ENCODE peak calls at places on chromosomes 13 and 19, in seven cellular contexts. T, U, S, E, O, D and Z are unnamed samples.

GRCh38 chr13:59261928-59262488 is 901.7 kb downstream of the DIAPH3 start:
- DNase-seq in T (peak), U (no peak), S (peak), E (peak), O (no peak), D (no peak), Z (peak)

GRCh38 chr19:9968820-9969687 is 32.7 kb upstream of the OLFM2 start:
- DNase-seq in T (no peak), U (no peak), S (no peak), E (no peak), O (no peak), D (no peak), Z (no peak)

GRCh38 chr19:57269515-57270250 is 10.6 kb upstream of the ZNF460 start:
- DNase-seq in T (peak), U (no peak), S (no peak), E (peak), O (peak), D (peak), Z (no peak)

GRCh38 chr13:48798180-48798579 is 144.5 kb downstream of the CYSLTR2 start:
- DNase-seq in T (no peak), U (no peak), S (no peak), E (no peak), O (no peak), D (no peak), Z (no peak)

GRCh38 chr19:38105574-38105973 is 118.4 kb downstream of the DPF1 start:
- DNase-seq in T (no peak), U (no peak), S (no peak), E (no peak), O (no peak), D (no peak), Z (no peak)

GRCh38 chr13:105518086-105518485 is 1017.4 kb downstream of the EFNB2 start:
- DNase-seq in T (peak), U (no peak), S (no peak), E (no peak), O (no peak), D (no peak), Z (no peak)

GRCh38 chr13:110344320-110344719 is 37.2 kb downstream of the COL4A2 start:
- DNase-seq in T (no peak), U (no peak), S (no peak), E (no peak), O (no peak), D (no peak), Z (no peak)

GRCh38 chr19:41548954-41549688 is 26.8 kb upstream of the CEACAM21 start:
- DNase-seq in T (no peak), U (no peak), S (no peak), E (no peak), O (no peak), D (no peak), Z (no peak)

GRCh38 chr13:45607931-45608330 is 7.6 kb downstream of the ERICH6B start:
- DNase-seq in T (no peak), U (no peak), S (no peak), E (no peak), O (no peak), D (no peak), Z (no peak)

GRCh38 chr19:1395194-1396018 is 5.9 kb downstream of the GAMT start:
- DNase-seq in T (no peak), U (no peak), S (no peak), E (no peak), O (no peak), D (peak), Z (no peak)

GRCh38 chr19:14381689-14382474 is 638 bp downstream of the ADGRE5 start:
- DNase-seq in T (peak), U (no peak), S (no peak), E (peak), O (no peak), D (no peak), Z (peak)

GRCh38 chr19:33724021-33724722 is 72.5 kb upstream of the KCTD15 start:
- DNase-seq in T (no peak), U (no peak), S (no peak), E (no peak), O (no peak), D (no peak), Z (no peak)

GRCh38 chr19:44677019-44677809 is 5.9 kb downstream of the CEACAM19 start:
- DNase-seq in T (peak), U (no peak), S (no peak), E (peak), O (no peak), D (peak), Z (peak)

GRCh38 chr19:19637523-19638251 is 5.8 kb downstream of the GMIP start:
- DNase-seq in T (no peak), U (no peak), S (no peak), E (no peak), O (no peak), D (no peak), Z (no peak)

GRCh38 chr19:7914598-7915045 is at the start of gene TGFBR3L:
- DNase-seq in T (no peak), U (no peak), S (no peak), E (no peak), O (no peak), D (no peak), Z (no peak)

GRCh38 chr19:43768273-43769050 is 12.3 kb downstream of the KCNN4 start:
- DNase-seq in T (no peak), U (no peak), S (no peak), E (no peak), O (no peak), D (no peak), Z (no peak)

GRCh38 chr19:48249502-48250014 is 6.2 kb downstream of the CARD8 start:
- DNase-seq in T (no peak), U (no peak), S (no peak), E (no peak), O (peak), D (no peak), Z (no peak)

GRCh38 chr19:48244289-48244688 is 11.4 kb downstream of the CARD8 start:
- DNase-seq in T (no peak), U (no peak), S (no peak), E (no peak), O (no peak), D (no peak), Z (no peak)

GRCh38 chr19:40596608-40597328 is 4.4 kb upstream of the LTBP4 start:
- DNase-seq in T (peak), U (no peak), S (peak), E (peak), O (no peak), D (peak), Z (peak)

GRCh38 chr19:48196933-48197665 is 26.6 kb downstream of the ZSWIM9 start:
- DNase-seq in T (no peak), U (no peak), S (no peak), E (no peak), O (no peak), D (peak), Z (no peak)

GRCh38 chr13:64090311-64090710 is 2674.7 kb upstream of the PCDH20 start:
- DNase-seq in T (no peak), U (no peak), S (no peak), E (no peak), O (no peak), D (no peak), Z (no peak)

GRCh38 chr19:16416574-16416973 is 55.2 kb downstream of the EPS15L1 start:
- DNase-seq in T (peak), U (no peak), S (no peak), E (no peak), O (no peak), D (no peak), Z (no peak)

GRCh38 chr13:87674143-87674772 is 3.1 kb downstream of the SLITRK5 start:
- DNase-seq in T (no peak), U (no peak), S (no peak), E (no peak), O (no peak), D (peak), Z (no peak)

GRCh38 chr19:22517496-22518411 is 95.6 kb upstream of the ZNF98 start:
- DNase-seq in T (no peak), U (no peak), S (no peak), E (no peak), O (no peak), D (peak), Z (no peak)

GRCh38 chr13:23876265-23876664 is 12.9 kb downstream of the MIPEP start:
- DNase-seq in T (peak), U (no peak), S (no peak), E (no peak), O (no peak), D (peak), Z (no peak)

GRCh38 chr19:49556412-49557398 is 23.7 kb downstream of the NOSIP start:
- DNase-seq in T (no peak), U (peak), S (no peak), E (no peak), O (no peak), D (no peak), Z (no peak)

GRCh38 chr19:42693760-42694350 is 46.4 kb downstream of the PSG3 start:
- DNase-seq in T (peak), U (no peak), S (peak), E (peak), O (no peak), D (peak), Z (peak)

GRCh38 chr19:12647490-12648071 is 19.0 kb downstream of the MAN2B1 start:
- DNase-seq in T (no peak), U (peak), S (no peak), E (peak), O (no peak), D (peak), Z (no peak)

GRCh38 chr19:800360-801029 is 3.2 kb downstream of the PTBP1 start:
- DNase-seq in T (no peak), U (no peak), S (peak), E (no peak), O (no peak), D (peak), Z (no peak)

GRCh38 chr19:33300016-33300981 is 2.0 kb downstream of the CEBPA start:
- DNase-seq in T (no peak), U (no peak), S (peak), E (no peak), O (no peak), D (peak), Z (no peak)

GRCh38 chr19:16111909-16112752 is 442 bp downstream of the RAB8A start:
- DNase-seq in T (no peak), U (no peak), S (no peak), E (no peak), O (no peak), D (no peak), Z (no peak)

GRCh38 chr13:40318366-40318765 is 348.1 kb downstream of the FOXO1 start:
- DNase-seq in T (no peak), U (no peak), S (no peak), E (no peak), O (no peak), D (peak), Z (no peak)

DNA sequence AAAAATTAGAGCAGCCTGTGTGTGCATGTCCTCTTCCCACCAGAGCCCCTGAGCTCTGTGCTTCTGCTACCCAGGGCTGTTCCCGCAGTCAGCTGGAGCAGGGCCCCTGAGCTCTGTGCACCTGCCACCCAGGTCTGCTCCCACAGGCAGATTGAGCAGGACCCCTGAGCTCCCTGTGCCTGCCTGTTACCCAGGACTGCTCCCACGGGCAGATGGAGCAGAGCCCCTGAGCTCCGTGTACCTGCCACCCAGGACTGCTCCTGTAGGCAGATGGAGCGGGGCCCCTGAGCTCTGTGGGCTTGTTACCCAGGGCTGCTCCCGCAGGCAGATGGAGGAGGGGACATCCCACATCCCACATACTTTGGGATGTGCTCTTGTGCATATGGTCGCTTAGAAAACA is 186.8 kb upstream of the SOX1 start:
- DNase-seq in T (no peak), U (no peak), S (no peak), E (no peak), O (no peak), D (no peak), Z (no peak)
- TF ChIP-seq RFX5 in T (no peak), U (no peak), S (no peak), E (no peak), O (no peak), D (no peak), Z (no peak)

DNA sequence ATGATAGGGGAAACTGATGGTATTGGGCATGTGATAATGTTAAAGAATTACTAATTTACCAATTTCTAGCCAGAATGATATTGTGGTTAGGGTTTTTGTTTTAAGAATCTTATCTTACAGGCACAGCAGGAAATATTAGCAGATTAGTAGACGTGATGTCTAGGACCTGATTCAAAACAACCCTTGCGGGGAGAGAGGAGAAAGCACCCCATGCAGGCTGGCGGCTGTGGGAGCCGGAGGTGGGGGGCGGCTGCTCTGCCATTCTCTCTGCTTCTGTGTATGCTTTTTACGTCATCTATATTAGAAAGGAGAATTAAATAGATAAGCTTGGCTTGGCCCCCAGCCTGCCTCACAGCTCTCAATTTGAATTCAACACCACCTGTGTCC is 41.5 kb downstream of the MLLT1 start:
- DNase-seq in T (no peak), U (no peak), S (no peak), E (peak), O (no peak), D (peak), Z (no peak)
- TF ChIP-seq RFX5 in T (no peak), U (no peak), S (no peak), E (no peak), O (no peak), D (no peak), Z (no peak)

GRCh38 chr19:50859849-50860248 is 5.1 kb downstream of the KLK3 start:
- DNase-seq in T (no peak), U (no peak), S (no peak), E (no peak), O (no peak), D (no peak), Z (no peak)
- TF ChIP-seq RFX5 in T (no peak), U (no peak), S (no peak), E (no peak), O (no peak), D (no peak), Z (no peak)

DNA sequence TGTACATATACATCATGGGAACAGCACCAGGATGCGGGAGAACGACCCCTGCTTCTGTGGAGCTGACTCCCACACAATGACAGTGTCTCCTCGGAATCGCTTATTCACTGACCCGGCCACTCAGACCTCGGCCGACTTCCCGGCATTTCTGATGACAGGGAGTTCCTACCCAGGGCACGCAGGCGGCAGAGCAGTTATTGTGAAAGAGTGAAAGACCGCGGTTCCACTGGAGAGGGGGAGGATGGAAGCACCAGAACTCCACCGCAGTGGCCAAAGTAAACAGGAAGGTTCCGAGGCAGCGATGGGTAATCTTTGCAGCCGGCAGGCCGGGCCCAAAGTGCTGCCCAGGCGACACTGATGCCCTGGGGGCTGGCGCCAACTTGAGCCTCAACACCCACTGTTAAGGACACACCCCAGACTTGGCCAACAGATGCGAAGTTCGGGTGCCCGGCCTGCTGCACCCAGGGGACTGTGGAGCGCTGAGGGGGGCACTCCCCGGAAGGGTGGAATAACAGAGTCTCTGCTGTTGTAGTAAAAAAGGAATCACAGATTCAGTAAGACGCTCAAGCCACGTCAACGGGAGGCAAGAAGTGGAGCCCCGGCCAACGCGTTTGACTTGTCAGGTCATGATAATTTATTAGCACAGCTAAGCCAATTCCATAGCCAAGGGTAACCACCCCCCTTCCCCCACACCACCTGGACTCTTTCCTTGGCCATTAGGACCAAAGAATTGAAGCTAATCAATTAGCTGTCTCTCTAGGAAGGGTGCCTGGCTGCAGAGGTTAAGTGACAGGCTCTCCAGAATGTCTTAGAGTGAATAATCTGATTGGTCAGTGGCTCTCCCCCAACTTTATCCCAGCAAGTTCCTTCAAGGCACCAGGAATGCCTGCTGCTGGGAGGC is 5.8 kb downstream of the MLLT1 start:
- DNase-seq in T (peak), U (no peak), S (peak), E (peak), O (no peak), D (peak), Z (no peak)
- TF ChIP-seq RFX5 in T (no peak), U (no peak), S (no peak), E (no peak), O (no peak), D (no peak), Z (no peak)

DNA sequence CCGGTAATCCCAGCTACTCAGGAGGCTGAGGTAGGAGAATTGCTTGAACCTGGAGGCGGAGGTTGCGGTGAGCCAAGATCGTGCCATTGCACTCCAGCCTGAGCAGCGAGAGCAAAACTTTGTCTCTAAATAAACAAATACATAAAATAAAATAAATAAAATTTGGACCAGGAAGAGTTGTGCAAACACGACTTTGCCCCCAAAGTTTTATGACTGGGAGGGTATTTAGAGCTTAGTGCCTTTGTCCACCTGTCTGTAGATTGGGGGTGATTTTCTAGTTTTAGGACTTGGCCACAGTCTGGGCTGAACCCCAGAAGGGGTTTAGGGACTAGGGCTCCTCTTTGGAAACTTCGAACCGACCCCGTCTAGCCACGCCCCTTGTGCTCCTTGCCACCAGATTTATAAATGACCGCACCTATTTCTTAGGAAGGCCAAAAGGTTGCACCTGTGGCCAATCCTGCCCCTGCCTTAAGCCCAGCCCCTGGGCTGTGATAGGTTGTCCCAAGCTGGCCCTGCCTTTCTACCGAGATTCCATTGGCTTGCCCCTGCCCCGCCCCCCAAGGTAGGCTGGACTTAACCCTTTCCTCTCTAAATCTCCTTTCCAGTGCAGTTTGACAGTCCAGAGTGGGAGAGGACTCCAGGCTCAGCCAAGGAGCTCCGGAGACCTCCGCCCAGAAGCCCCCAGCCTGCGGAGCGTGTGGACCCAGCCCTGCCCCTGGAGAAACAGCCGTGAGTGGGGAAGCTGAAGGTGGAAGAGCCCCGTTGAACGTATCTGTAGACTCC is 5.3 kb downstream of the SHD start:
- DNase-seq in T (no peak), U (peak), S (peak), E (peak), O (no peak), D (peak), Z (peak)
- TF ChIP-seq RFX5 in T (no peak), U (no peak), S (peak), E (no peak), O (no peak), D (no peak), Z (no peak)

DNA sequence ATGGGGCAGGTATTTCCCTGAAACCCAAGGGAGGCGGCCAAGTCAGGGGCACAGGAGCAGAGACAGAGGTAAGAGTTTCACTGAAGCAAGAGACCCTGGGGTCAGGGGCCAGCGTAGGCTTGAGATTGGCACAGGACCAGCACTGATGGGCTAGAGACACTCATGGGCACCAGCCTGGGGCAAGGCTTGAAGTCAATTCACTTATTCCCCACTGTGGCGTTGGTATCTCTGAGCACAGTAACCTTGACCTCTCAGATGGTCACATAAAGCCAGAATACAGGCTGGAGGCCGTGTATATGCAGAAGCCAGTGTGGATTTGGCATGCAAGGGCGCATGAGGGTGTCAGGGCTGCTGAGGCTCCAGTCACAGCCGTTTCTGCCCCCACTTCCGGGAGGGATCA is 173.5 kb upstream of the GPR12 start:
- DNase-seq in T (no peak), U (no peak), S (no peak), E (no peak), O (no peak), D (no peak), Z (no peak)
- TF ChIP-seq RFX5 in T (no peak), U (no peak), S (no peak), E (no peak), O (no peak), D (no peak), Z (no peak)

DNA sequence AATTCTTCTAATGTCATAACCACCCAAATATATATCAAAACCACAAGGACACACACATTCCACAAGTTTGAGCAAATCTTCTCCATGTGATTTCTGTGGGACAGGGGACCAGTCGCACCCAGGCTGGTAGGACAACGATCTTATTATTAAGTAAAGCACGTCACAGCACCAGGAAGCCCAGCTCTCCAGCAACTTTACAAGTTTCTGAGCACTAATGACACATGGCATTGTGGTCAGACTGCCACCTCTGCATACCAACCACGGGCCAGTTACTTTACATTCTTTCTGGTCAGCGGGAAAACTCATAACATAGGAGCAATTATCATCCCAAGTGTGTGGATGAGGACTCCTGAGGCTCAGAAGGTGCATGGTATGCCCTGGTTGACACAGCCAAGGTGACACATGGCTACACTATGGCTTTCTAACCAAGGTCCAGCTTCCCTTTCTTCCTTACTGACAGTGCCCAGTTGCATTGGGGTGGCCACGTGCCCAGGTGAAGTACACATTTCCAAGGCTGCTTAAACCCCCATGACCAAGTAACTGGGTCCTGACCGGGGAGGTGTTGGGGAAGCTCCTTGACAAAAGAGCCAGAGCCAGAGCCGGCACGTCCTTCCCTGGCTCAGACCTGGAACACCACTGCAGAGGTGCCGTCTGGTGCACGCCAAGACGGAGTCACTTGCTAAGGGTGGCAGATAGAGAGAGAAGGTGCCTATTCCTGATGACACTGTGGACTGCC is 27.4 kb downstream of the LATS2 start:
- DNase-seq in T (no peak), U (no peak), S (no peak), E (no peak), O (no peak), D (no peak), Z (no peak)
- TF ChIP-seq RFX5 in T (no peak), U (no peak), S (no peak), E (no peak), O (no peak), D (no peak), Z (no peak)